ENCODE peak calls at places on chromosomes 4 and X, in six cellular contexts. D is CD4-positive, alpha-beta T cell; C is mammary epithelial cell; O is activated T-cell treated with anti-CD3 and anti-CD28 coated beads, Interleukin-2, amount 50 U/mL, for 4 hours; W is Daoy; F is H9. R is an unnamed sample.
A peak's percentile ranks its signal among the peaks of the same experiment; 100 is the strongest.

GRCh38 chr4:3310301-3311094 is 17.7 kb downstream of the RGS12 start:
- DNase-seq in O (no peak), D (no peak), C (no peak), W (no peak), F (peak; percentile 24), R (no peak)

GRCh38 chrX:134810211-134810610 is 151.9 kb upstream of the PLAC1 start:
- DNase-seq in O (no peak), F (no peak), W (no peak), C (no peak), D (no peak), R (no peak)

GRCh38 chr4:39227906-39228305 is 45.6 kb downstream of the WDR19 start:
- DNase-seq in F (no peak), O (no peak), W (no peak), C (no peak), D (no peak), R (no peak)

GRCh38 chr4:121192500-121192899 is 28.4 kb upstream of the TNIP3 start:
- DNase-seq in O (no peak), C (peak; percentile 35), F (no peak), W (peak; percentile 7), D (peak; percentile 6), R (peak; percentile 44)

GRCh38 chr4:20391224-20391623 is 139.5 kb downstream of the SLIT2 start:
- DNase-seq in O (no peak), D (no peak), C (no peak), F (no peak), W (no peak), R (no peak)

GRCh38 chr4:11614426-11614825 is 185.7 kb upstream of the HS3ST1 start:
- DNase-seq in C (peak; percentile 87), F (no peak), O (no peak), D (no peak), W (no peak), R (peak; percentile 15)

GRCh38 chr4:79338148-79338547 is 12.3 kb upstream of the NAA11 start:
- DNase-seq in O (no peak), F (no peak), C (no peak), D (no peak), W (no peak), R (no peak)

GRCh38 chrX:12946838-12947544 is 27.9 kb upstream of the TMSB4X start:
- DNase-seq in W (peak; percentile 73), D (peak; percentile 71), O (peak; percentile 77), F (peak; percentile 88), C (peak; percentile 95), R (peak; percentile 89)

GRCh38 chr4:158322119-158322518 is 111.8 kb downstream of the TMEM144 start:
- DNase-seq in O (no peak), C (no peak), W (no peak), D (no peak), F (no peak), R (no peak)

GRCh38 chr4:173698557-173699262 is 168.7 kb upstream of the HAND2 start:
- DNase-seq in F (no peak), O (no peak), D (no peak), C (no peak), W (peak; percentile 2), R (no peak)

GRCh38 chr4:182895791-182896292 is 21.3 kb downstream of the DCTD start:
- DNase-seq in F (no peak), C (no peak), D (no peak), O (no peak), W (no peak), R (no peak)

GRCh38 chr4:7121861-7122653 is 54.2 kb upstream of the GRPEL1 start:
- DNase-seq in F (no peak), W (no peak), C (no peak), O (no peak), D (no peak), R (no peak)

GRCh38 chr4:53688186-53688790 is 97.0 kb upstream of the LNX1 start:
- DNase-seq in F (no peak), W (peak; percentile 93), D (no peak), C (peak; percentile 97), O (no peak), R (peak; percentile 96)

GRCh38 chrX:143854006-143854405 is 29.9 kb upstream of the UBE2NL start:
- DNase-seq in W (no peak), F (no peak), D (no peak), C (peak; percentile 45), O (no peak), R (peak; percentile 35)

GRCh38 chr4:169437299-169438047 is 166.7 kb upstream of the SH3RF1 start:
- DNase-seq in F (no peak), O (no peak), D (no peak), C (no peak), W (no peak), R (no peak)

GRCh38 chrX:129653181-129653984 is 1.4 kb downstream of the APLN start:
- DNase-seq in O (no peak), F (peak; percentile 19), C (no peak), W (no peak), D (no peak), R (no peak)

GRCh38 chrX:119638725-119639471 is 32.7 kb upstream of the NKRF start:
- DNase-seq in O (no peak), W (no peak), D (no peak), F (no peak), C (no peak), R (no peak)

GRCh38 chr4:67721317-67721769 is 20.4 kb upstream of the UBA6 start:
- DNase-seq in W (no peak), O (no peak), D (no peak), F (no peak), C (no peak), R (no peak)

GRCh38 chrX:16869393-16870094 is 618 bp downstream of the RBBP7 start:
- DNase-seq in F (peak; percentile 58), W (peak; percentile 48), C (peak; percentile 9), D (peak; percentile 41), O (peak; percentile 27), R (no peak)

GRCh38 chrX:132041016-132041415 is 17.9 kb downstream of the STK26 start:
- DNase-seq in D (no peak), O (no peak), W (peak; percentile 42), C (peak; percentile 49), F (no peak), R (no peak)

GRCh38 chr4:5635826-5636196 is 72.5 kb downstream of the EVC2 start:
- DNase-seq in C (peak; percentile 87), O (no peak), F (no peak), W (peak; percentile 78), D (no peak), R (peak; percentile 25)

GRCh38 chr4:6658635-6659075 is 18.2 kb downstream of the MRFAP1 start:
- DNase-seq in W (peak; percentile 41), F (peak; percentile 49), O (peak; percentile 53), C (peak; percentile 35), D (peak; percentile 50), R (no peak)